ENCODE peak calls at places on chromosomes 7 and 10, in four cellular contexts. P is neuronal stem cell, S is H1, D is IMR-90. I is an unnamed sample.
A peak's percentile ranks its signal among the peaks of the same experiment; 100 is the strongest.

GRCh38 chr10:14751576-14752330 is 22.9 kb downstream of the FAM107B start:
- DNase-seq in P (no peak), D (peak; percentile 26), S (no peak), I (peak; percentile 64)

GRCh38 chr7:45888993-45889366 is 692 bp downstream of the IGFBP1 start:
- DNase-seq in P (no peak), D (no peak), S (peak; percentile 60), I (peak; percentile 9)

GRCh38 chr7:157490465-157490912 is 153.7 kb downstream of the DNAJB6 start:
- DNase-seq in S (no peak), P (no peak), D (peak; percentile 19), I (peak; percentile 54)

GRCh38 chr7:73809454-73810090 is 21.2 kb upstream of the CLDN4 start:
- DNase-seq in P (no peak), S (no peak), D (no peak), I (no peak)

GRCh38 chr7:29113384-29114102 is 32.8 kb downstream of the CPVL start:
- DNase-seq in D (no peak), P (no peak), S (no peak), I (peak; percentile 41)

GRCh38 chr7:87564290-87564963 is 36.3 kb downstream of the ABCB1 start:
- DNase-seq in S (peak; percentile 57), D (no peak), P (peak; percentile 9), I (peak; percentile 5)

GRCh38 chr7:31955021-31955420 is 115.2 kb downstream of the PDE1C start:
- DNase-seq in S (no peak), D (no peak), P (no peak), I (no peak)

GRCh38 chr7:35331730-35332678 is 78.1 kb upstream of the TBX20 start:
- DNase-seq in S (no peak), D (no peak), P (no peak), I (no peak)

GRCh38 chr10:110840225-110840922 is 31.4 kb upstream of the PDCD4 start:
- DNase-seq in D (no peak), P (no peak), S (no peak), I (no peak)

GRCh38 chr7:40299097-40299496 is 164.3 kb downstream of the SUGCT start:
- DNase-seq in P (no peak), D (peak; percentile 74), S (no peak), I (peak; percentile 90)

GRCh38 chr7:134637441-134637840 is 9.2 kb upstream of the BPGM start:
- DNase-seq in D (no peak), S (no peak), P (no peak), I (no peak)

GRCh38 chr10:48658243-48658888 is 26.3 kb upstream of the WDFY4 start:
- DNase-seq in P (peak; percentile 84), D (peak; percentile 58), S (peak; percentile 92), I (peak; percentile 67)

GRCh38 chr10:122253605-122254004 is 17.5 kb upstream of the BTBD16 start:
- DNase-seq in S (no peak), P (no peak), D (no peak), I (no peak)

GRCh38 chr7:128117691-128118090 is 86.5 kb upstream of the LRRC4 start:
- DNase-seq in S (peak; percentile 16), D (no peak), P (no peak), I (no peak)

GRCh38 chr10:132875435-132875834 is 66.9 kb downstream of the CFAP46 start:
- DNase-seq in P (no peak), S (no peak), D (no peak), I (no peak)

GRCh38 chr10:11146402-11147171 is 128.9 kb downstream of the CELF2 start:
- DNase-seq in P (no peak), D (peak; percentile 9), S (no peak), I (peak; percentile 90)

GRCh38 chr7:91519241-91520200 is 255.3 kb downstream of the FZD1 start:
- DNase-seq in D (no peak), P (peak; percentile 33), S (no peak), I (no peak)

GRCh38 chr10:110300486-110300986 is 4.2 kb downstream of the SMNDC1 start:
- DNase-seq in S (no peak), P (no peak), D (no peak), I (no peak)

GRCh38 chr10:72875250-72876055 is 18.1 kb upstream of the OIT3 start:
- DNase-seq in S (no peak), P (no peak), D (peak; percentile 43), I (peak; percentile 40)

GRCh38 chr10:17586741-17587720 is 30.1 kb downstream of the HACD1 start:
- DNase-seq in P (no peak), D (peak; percentile 43), S (no peak), I (no peak)

GRCh38 chr10:31116226-31116625 is 84.6 kb upstream of the ZNF438 start:
- DNase-seq in S (no peak), P (no peak), D (no peak), I (no peak)

GRCh38 chr10:58546722-58547121 is 34.0 kb downstream of the BICC1 start:
- DNase-seq in P (no peak), D (no peak), S (no peak), I (no peak)

GRCh38 chr7:133009426-133009825 is 72.5 kb downstream of the CHCHD3 start:
- DNase-seq in S (no peak), D (no peak), P (no peak), I (peak; percentile 6)

GRCh38 chr7:6516387-6516983 is 34.8 kb downstream of the GRID2IP start:
- DNase-seq in P (peak; percentile 63), D (peak; percentile 79), S (peak; percentile 81), I (peak; percentile 87)

GRCh38 chr7:139720186-139720585 is 57.6 kb downstream of the HIPK2 start:
- DNase-seq in D (no peak), S (no peak), P (no peak), I (no peak)

GRCh38 chr7:32167256-32167655 is 97.0 kb upstream of the PDE1C start:
- DNase-seq in S (no peak), D (peak; percentile 4), P (no peak), I (no peak)

GRCh38 chr7:45888185-45888992 is at the start of gene IGFBP1:
- DNase-seq in S (peak; percentile 60), P (peak; percentile 20), D (peak; percentile 25), I (peak; percentile 44)

GRCh38 chr10:71396714-71397339 is at the start of gene CDH23:
- DNase-seq in D (no peak), P (peak; percentile 58), S (peak; percentile 70), I (no peak)

GRCh38 chr10:88150338-88150737 is 286.9 kb downstream of the PTEN start:
- DNase-seq in D (peak; percentile 72), S (no peak), P (no peak), I (peak; percentile 58)

GRCh38 chr7:124667312-124667711 is 98.3 kb downstream of the GPR37 start:
- DNase-seq in D (peak; percentile 52), S (no peak), P (no peak), I (peak; percentile 47)

GRCh38 chr10:1242975-1243374 is 186.8 kb downstream of the WDR37 start:
- DNase-seq in P (no peak), S (no peak), D (no peak), I (no peak)

GRCh38 chr10:18000601-18001000 is 48.9 kb downstream of the SLC39A12 start:
- DNase-seq in D (peak; percentile 63), S (no peak), P (no peak), I (no peak)

GRCh38 chr7:123673752-123674398 is 18.2 kb downstream of the LMOD2 start:
- DNase-seq in S (no peak), D (no peak), P (no peak), I (peak; percentile 16)

GRCh38 chr10:70223728-70224127 is 9.5 kb downstream of the PPA1 start:
- DNase-seq in D (peak; percentile 47), P (no peak), S (no peak), I (no peak)

GRCh38 chr10:71431945-71432905 is 35.5 kb downstream of the CDH23 start:
- DNase-seq in S (peak; percentile 43), P (no peak), D (no peak), I (no peak)

DNA sequence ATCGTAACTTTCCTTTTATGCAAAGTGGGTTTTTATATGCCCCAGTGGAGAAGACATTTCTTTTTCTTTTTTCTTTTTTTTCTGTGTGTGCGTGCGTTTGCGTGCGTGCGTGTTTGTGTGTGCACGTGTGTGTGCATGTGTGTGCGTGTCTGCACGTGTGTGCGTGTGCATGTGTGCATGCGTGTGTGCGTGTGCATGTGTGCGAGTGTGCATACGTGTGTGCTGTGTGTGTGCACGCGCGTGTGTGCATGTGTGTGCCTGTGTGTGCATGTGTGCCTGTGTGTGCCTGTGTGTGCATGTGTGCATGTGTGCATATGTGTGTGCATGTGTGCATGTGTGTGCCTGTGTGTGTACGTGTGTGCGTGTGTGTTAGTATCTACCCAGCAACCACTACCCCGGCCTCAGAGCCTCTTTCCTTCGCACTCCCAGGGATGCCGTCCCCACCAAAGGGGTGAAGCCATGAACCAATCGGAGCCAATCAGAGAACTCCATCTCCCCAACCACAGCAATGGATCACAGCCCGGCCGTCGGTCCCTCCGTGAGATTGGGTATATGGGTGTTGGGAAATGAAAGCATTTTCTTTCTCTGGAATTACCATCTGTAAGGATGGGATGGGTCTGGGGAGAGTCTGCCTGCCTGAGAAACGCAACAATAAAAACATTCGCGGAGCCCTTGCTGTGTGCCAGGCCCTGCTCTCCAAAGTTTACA is 92.3 kb downstream of the ELFN1 start:
- DNase-seq in S (no peak), D (no peak), P (no peak), I (no peak)
- H2AFZ ChIP-seq in S (no peak overlapping the region), D (no peak overlapping the region), P (no peak overlapping the region), I (no peak overlapping the region)

GRCh38 chr10:89303161-89303560 is 1.3 kb downstream of the IFIT2 start:
- DNase-seq in S (no peak), P (no peak), D (no peak), I (no peak)
- H3K4me3 ChIP-seq in S (no peak overlapping the region), P (no peak overlapping the region), D (no peak overlapping the region), I (no peak overlapping the region)

GRCh38 chr10:29140151-29140550 is 148.7 kb upstream of the LYZL1 start:
- DNase-seq in P (no peak), D (no peak), S (no peak), I (no peak)
- H2BK15ac ChIP-seq in P (no peak overlapping the region), D (peak overlapping the region; percentile 79), S (no peak overlapping the region), I (no peak overlapping the region)

GRCh38 chr7:150949564-150949963 is 28.6 kb downstream of the KCNH2 start:
- DNase-seq in S (no peak), P (no peak), D (no peak), I (peak; percentile 30)
- H2AFZ ChIP-seq in S (no peak overlapping the region), P (peak overlapping the region; percentile 23), D (no peak overlapping the region), I (peak overlapping the region; percentile 56)

GRCh38 chr10:79260803-79261740 is 86.2 kb upstream of the PPIF start:
- DNase-seq in D (peak; percentile 80), S (no peak), P (no peak), I (peak; percentile 91)
- H3K4me3 ChIP-seq in D (no peak overlapping the region), S (no peak overlapping the region), P (no peak overlapping the region), I (no peak overlapping the region)

DNA sequence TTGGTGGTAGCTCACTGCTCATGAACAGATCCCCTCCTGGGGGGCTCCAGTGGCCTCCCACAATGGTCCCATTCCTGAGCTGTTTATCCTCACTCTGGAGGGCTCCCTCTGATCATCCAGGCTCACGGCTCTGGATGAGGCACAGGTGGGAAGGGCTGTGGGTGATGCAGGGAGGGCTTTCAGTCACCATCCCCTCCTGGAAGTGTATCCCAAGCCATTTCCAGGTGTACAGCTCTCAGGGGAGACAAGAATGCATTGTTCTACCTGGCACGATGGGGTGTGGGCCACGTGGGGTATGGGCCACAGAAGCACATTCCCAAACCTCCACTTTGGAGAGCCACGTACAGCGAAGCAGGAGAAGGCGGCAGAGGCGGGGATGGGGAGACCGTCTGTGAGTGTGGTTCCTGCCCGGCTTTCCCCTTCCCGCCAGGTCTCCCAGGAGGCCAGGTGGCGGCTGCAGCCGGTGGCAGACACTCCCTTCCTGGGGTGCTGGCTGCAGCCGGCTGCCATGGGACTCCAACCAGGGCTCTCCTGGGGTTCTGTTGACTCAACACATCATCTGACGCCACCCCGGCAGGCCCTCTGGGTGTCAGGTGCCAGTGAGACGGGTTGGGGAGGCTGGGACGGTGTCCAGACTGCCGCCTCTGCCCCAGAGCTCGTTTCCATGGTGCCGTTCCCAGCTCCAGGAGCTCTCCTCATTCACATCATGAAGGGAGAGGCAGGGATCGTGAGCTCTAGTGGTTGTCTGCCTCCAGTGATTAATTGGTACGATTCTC is 169.7 kb upstream of the RHEB start:
- DNase-seq in S (no peak), D (no peak), P (no peak), I (no peak)
- H2BK15ac ChIP-seq in S (peak overlapping the region; percentile 92), D (peak overlapping the region; percentile 98), P (peak overlapping the region; percentile 12), I (no peak overlapping the region)

GRCh38 chr10:44020322-44021111 is 364.4 kb downstream of the CXCL12 start:
- DNase-seq in S (no peak), P (no peak), D (no peak), I (no peak)
- H2AFZ ChIP-seq in S (no peak overlapping the region), P (no peak overlapping the region), D (no peak overlapping the region), I (no peak overlapping the region)

I was measured in mesenchymal stem cell.